ENCODE peak calls at places on chromosomes 3 and 15, in ten cellular contexts. One of them, this sample, is unnamed.

GRCh38 chr3:185337231-185337816 is 25.6 kb upstream of the MAP3K13 start:
- DNase-seq in tibial artery: no peak
- DNase-seq in GM23248: no peak
- DNase-seq in HL-60: no peak
- DNase-seq in lung: no peak
- DNase-seq in epithelial cell of prostate: peak
- DNase-seq in spleen: no peak
- DNase-seq in uterus: no peak
- DNase-seq in cardiac muscle cell: no peak
- DNase-seq in right atrium auricular region: no peak
- DNase-seq in this sample: no peak

GRCh38 chr15:78201281-78202190 is 32.8 kb downstream of the ACSBG1 start:
- DNase-seq in tibial artery: no peak
- DNase-seq in GM23248: no peak
- DNase-seq in HL-60: no peak
- DNase-seq in lung: peak
- DNase-seq in epithelial cell of prostate: no peak
- DNase-seq in spleen: no peak
- DNase-seq in uterus: no peak
- DNase-seq in cardiac muscle cell: no peak
- DNase-seq in right atrium auricular region: no peak
- DNase-seq in this sample: no peak

GRCh38 chr15:89479173-89479572 is 17.2 kb downstream of the RHCG start:
- DNase-seq in tibial artery: no peak
- DNase-seq in GM23248: no peak
- DNase-seq in HL-60: no peak
- DNase-seq in lung: no peak
- DNase-seq in epithelial cell of prostate: no peak
- DNase-seq in spleen: no peak
- DNase-seq in uterus: no peak
- DNase-seq in cardiac muscle cell: no peak
- DNase-seq in right atrium auricular region: no peak
- DNase-seq in this sample: no peak

GRCh38 chr3:169863458-169863899 is 6.3 kb downstream of the LRRC31 start:
- DNase-seq in tibial artery: peak
- DNase-seq in GM23248: peak
- DNase-seq in HL-60: peak
- DNase-seq in lung: peak
- DNase-seq in epithelial cell of prostate: peak
- DNase-seq in spleen: no peak
- DNase-seq in uterus: peak
- DNase-seq in cardiac muscle cell: peak
- DNase-seq in right atrium auricular region: peak
- DNase-seq in this sample: peak

GRCh38 chr3:11610044-11610671 is 33.6 kb downstream of the VGLL4 start:
- DNase-seq in tibial artery: no peak
- DNase-seq in GM23248: no peak
- DNase-seq in HL-60: no peak
- DNase-seq in lung: no peak
- DNase-seq in epithelial cell of prostate: no peak
- DNase-seq in spleen: no peak
- DNase-seq in uterus: no peak
- DNase-seq in cardiac muscle cell: peak
- DNase-seq in right atrium auricular region: peak
- DNase-seq in this sample: peak

GRCh38 chr15:88794001-88794400 is 9.2 kb upstream of the ACAN start:
- DNase-seq in tibial artery: no peak
- DNase-seq in GM23248: no peak
- DNase-seq in HL-60: no peak
- DNase-seq in lung: no peak
- DNase-seq in epithelial cell of prostate: no peak
- DNase-seq in spleen: no peak
- DNase-seq in uterus: no peak
- DNase-seq in cardiac muscle cell: no peak
- DNase-seq in right atrium auricular region: no peak
- DNase-seq in this sample: no peak

GRCh38 chr15:33960160-33960559 is 8.1 kb upstream of the CHRM5 start:
- DNase-seq in tibial artery: no peak
- DNase-seq in GM23248: no peak
- DNase-seq in HL-60: no peak
- DNase-seq in lung: no peak
- DNase-seq in epithelial cell of prostate: no peak
- DNase-seq in spleen: no peak
- DNase-seq in uterus: no peak
- DNase-seq in cardiac muscle cell: peak
- DNase-seq in right atrium auricular region: no peak
- DNase-seq in this sample: no peak

GRCh38 chr15:74497584-74497983 is 36.6 kb upstream of the UBL7 start:
- DNase-seq in tibial artery: no peak
- DNase-seq in GM23248: no peak
- DNase-seq in HL-60: no peak
- DNase-seq in lung: no peak
- DNase-seq in epithelial cell of prostate: peak
- DNase-seq in spleen: no peak
- DNase-seq in uterus: no peak
- DNase-seq in cardiac muscle cell: no peak
- DNase-seq in right atrium auricular region: no peak
- DNase-seq in this sample: no peak

DNA sequence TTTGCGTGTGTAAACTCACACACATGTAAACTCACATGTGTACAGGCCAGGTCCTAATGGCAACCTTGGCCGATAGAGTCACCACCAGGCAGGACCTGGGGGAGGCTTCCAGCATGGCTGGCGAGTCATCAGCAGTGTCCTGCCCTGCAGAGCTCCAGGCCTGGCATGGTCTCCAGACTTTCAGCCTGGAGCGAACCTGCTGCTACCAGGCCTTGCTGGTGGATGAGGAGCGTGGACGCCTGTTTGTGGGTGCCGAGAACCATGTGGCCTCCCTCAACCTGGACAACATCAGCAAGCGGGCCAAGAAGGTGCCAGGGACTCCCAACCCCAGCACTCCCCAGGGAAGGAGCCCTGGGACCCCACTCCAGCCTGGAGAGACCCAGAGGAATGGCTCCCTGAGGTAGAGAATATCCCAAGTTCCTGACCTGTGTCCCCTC is 1.0 kb downstream of the SEMA3B start:
- DNase-seq in tibial artery: no peak
- DNase-seq in GM23248: peak
- DNase-seq in HL-60: no peak
- DNase-seq in lung: no peak
- DNase-seq in epithelial cell of prostate: no peak
- DNase-seq in spleen: no peak
- DNase-seq in uterus: peak
- DNase-seq in cardiac muscle cell: no peak
- DNase-seq in right atrium auricular region: no peak
- DNase-seq in this sample: no peak
- H3K27ac ChIP-seq in tibial artery: peak
- H3K27ac ChIP-seq in GM23248: no peak
- H3K27ac ChIP-seq in HL-60: no peak
- H3K27ac ChIP-seq in lung: peak
- H3K27ac ChIP-seq in epithelial cell of prostate: peak
- H3K27ac ChIP-seq in spleen: peak
- H3K27ac ChIP-seq in uterus: peak
- H3K27ac ChIP-seq in cardiac muscle cell: no peak
- H3K27ac ChIP-seq in right atrium auricular region: peak
- H3K27ac ChIP-seq in this sample: peak

GRCh38 chr3:141373232-141373631 is 4.9 kb downstream of the ZBTB38 start:
- DNase-seq in tibial artery: no peak
- DNase-seq in GM23248: no peak
- DNase-seq in HL-60: no peak
- DNase-seq in lung: no peak
- DNase-seq in epithelial cell of prostate: no peak
- DNase-seq in spleen: no peak
- DNase-seq in uterus: no peak
- DNase-seq in cardiac muscle cell: no peak
- DNase-seq in right atrium auricular region: no peak
- DNase-seq in this sample: no peak

GRCh38 chr3:141373768-141374526 is 5.6 kb downstream of the ZBTB38 start:
- DNase-seq in tibial artery: no peak
- DNase-seq in GM23248: peak
- DNase-seq in HL-60: no peak
- DNase-seq in lung: no peak
- DNase-seq in epithelial cell of prostate: no peak
- DNase-seq in spleen: no peak
- DNase-seq in uterus: no peak
- DNase-seq in cardiac muscle cell: no peak
- DNase-seq in right atrium auricular region: no peak
- DNase-seq in this sample: no peak

GRCh38 chr3:141370065-141370533 is 1.8 kb downstream of the ZBTB38 start:
- DNase-seq in tibial artery: peak
- DNase-seq in GM23248: peak
- DNase-seq in HL-60: peak
- DNase-seq in lung: peak
- DNase-seq in epithelial cell of prostate: peak
- DNase-seq in spleen: no peak
- DNase-seq in uterus: peak
- DNase-seq in cardiac muscle cell: peak
- DNase-seq in right atrium auricular region: peak
- DNase-seq in this sample: no peak

GRCh38 chr3:141372656-141373055 is 4.4 kb downstream of the ZBTB38 start:
- DNase-seq in tibial artery: no peak
- DNase-seq in GM23248: no peak
- DNase-seq in HL-60: no peak
- DNase-seq in lung: no peak
- DNase-seq in epithelial cell of prostate: no peak
- DNase-seq in spleen: no peak
- DNase-seq in uterus: no peak
- DNase-seq in cardiac muscle cell: no peak
- DNase-seq in right atrium auricular region: no peak
- DNase-seq in this sample: no peak

GRCh38 chr3:141371882-141372281 is 3.6 kb downstream of the ZBTB38 start:
- DNase-seq in tibial artery: no peak
- DNase-seq in GM23248: no peak
- DNase-seq in HL-60: no peak
- DNase-seq in lung: no peak
- DNase-seq in epithelial cell of prostate: no peak
- DNase-seq in spleen: no peak
- DNase-seq in uterus: no peak
- DNase-seq in cardiac muscle cell: no peak
- DNase-seq in right atrium auricular region: no peak
- DNase-seq in this sample: no peak
- H3K27ac ChIP-seq in tibial artery: no peak
- H3K27ac ChIP-seq in GM23248: no peak
- H3K27ac ChIP-seq in HL-60: no peak
- H3K27ac ChIP-seq in lung: no peak
- H3K27ac ChIP-seq in epithelial cell of prostate: no peak
- H3K27ac ChIP-seq in spleen: no peak
- H3K27ac ChIP-seq in uterus: no peak
- H3K27ac ChIP-seq in cardiac muscle cell: no peak
- H3K27ac ChIP-seq in right atrium auricular region: no peak
- H3K27ac ChIP-seq in this sample: no peak

GRCh38 chr3:42367903-42368302 is 42.5 kb downstream of the LYZL4 start:
- DNase-seq in tibial artery: no peak
- DNase-seq in GM23248: no peak
- DNase-seq in HL-60: no peak
- DNase-seq in lung: no peak
- DNase-seq in epithelial cell of prostate: no peak
- DNase-seq in spleen: no peak
- DNase-seq in uterus: no peak
- DNase-seq in cardiac muscle cell: no peak
- DNase-seq in right atrium auricular region: no peak
- DNase-seq in this sample: no peak

GRCh38 chr3:42366550-42366949 is 43.9 kb downstream of the LYZL4 start:
- DNase-seq in tibial artery: no peak
- DNase-seq in GM23248: no peak
- DNase-seq in HL-60: no peak
- DNase-seq in lung: no peak
- DNase-seq in epithelial cell of prostate: no peak
- DNase-seq in spleen: no peak
- DNase-seq in uterus: no peak
- DNase-seq in cardiac muscle cell: no peak
- DNase-seq in right atrium auricular region: no peak
- DNase-seq in this sample: no peak

GRCh38 chr3:42371776-42372175 is 38.6 kb downstream of the LYZL4 start:
- DNase-seq in tibial artery: no peak
- DNase-seq in GM23248: no peak
- DNase-seq in HL-60: no peak
- DNase-seq in lung: no peak
- DNase-seq in epithelial cell of prostate: no peak
- DNase-seq in spleen: no peak
- DNase-seq in uterus: no peak
- DNase-seq in cardiac muscle cell: no peak
- DNase-seq in right atrium auricular region: no peak
- DNase-seq in this sample: no peak

GRCh38 chr3:42369832-42370231 is 40.6 kb downstream of the LYZL4 start:
- DNase-seq in tibial artery: no peak
- DNase-seq in GM23248: no peak
- DNase-seq in HL-60: no peak
- DNase-seq in lung: no peak
- DNase-seq in epithelial cell of prostate: no peak
- DNase-seq in spleen: no peak
- DNase-seq in uterus: no peak
- DNase-seq in cardiac muscle cell: no peak
- DNase-seq in right atrium auricular region: no peak
- DNase-seq in this sample: no peak

DNA sequence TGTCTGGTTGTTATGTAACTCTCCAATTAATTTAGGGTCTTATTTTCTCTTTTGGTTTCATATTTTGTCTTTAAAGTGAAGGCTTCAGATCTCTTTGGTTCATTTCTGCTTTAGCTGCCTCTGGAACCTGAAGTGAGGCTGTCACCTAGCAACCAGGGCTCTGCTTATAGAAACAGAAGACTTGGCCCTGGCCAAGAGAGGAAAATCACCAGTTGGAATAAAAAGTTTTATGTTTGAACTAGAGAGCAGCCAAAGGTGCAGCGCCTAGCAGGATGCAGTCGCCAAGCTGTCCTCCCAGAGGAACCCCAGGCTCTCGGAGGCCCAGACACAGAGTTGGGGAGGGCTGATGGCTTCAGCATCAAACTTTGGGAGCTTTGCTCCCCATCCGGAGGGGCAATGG is 41.1 kb downstream of the LYZL4 start:
- DNase-seq in tibial artery: no peak
- DNase-seq in GM23248: peak
- DNase-seq in HL-60: no peak
- DNase-seq in lung: no peak
- DNase-seq in epithelial cell of prostate: no peak
- DNase-seq in spleen: no peak
- DNase-seq in uterus: peak
- DNase-seq in cardiac muscle cell: no peak
- DNase-seq in right atrium auricular region: no peak
- DNase-seq in this sample: no peak
- H3K27ac ChIP-seq in tibial artery: no peak
- H3K27ac ChIP-seq in GM23248: no peak
- H3K27ac ChIP-seq in HL-60: no peak
- H3K27ac ChIP-seq in lung: no peak
- H3K27ac ChIP-seq in epithelial cell of prostate: no peak
- H3K27ac ChIP-seq in spleen: no peak
- H3K27ac ChIP-seq in uterus: no peak
- H3K27ac ChIP-seq in cardiac muscle cell: no peak
- H3K27ac ChIP-seq in right atrium auricular region: no peak
- H3K27ac ChIP-seq in this sample: no peak

GRCh38 chr15:85062560-85062959 is 80.9 kb downstream of the PDE8A start:
- DNase-seq in tibial artery: no peak
- DNase-seq in GM23248: no peak
- DNase-seq in HL-60: no peak
- DNase-seq in lung: no peak
- DNase-seq in epithelial cell of prostate: no peak
- DNase-seq in spleen: no peak
- DNase-seq in uterus: no peak
- DNase-seq in cardiac muscle cell: no peak
- DNase-seq in right atrium auricular region: no peak
- DNase-seq in this sample: no peak

GRCh38 chr15:85063522-85063921 is 81.9 kb downstream of the PDE8A start:
- DNase-seq in tibial artery: no peak
- DNase-seq in GM23248: peak
- DNase-seq in HL-60: no peak
- DNase-seq in lung: no peak
- DNase-seq in epithelial cell of prostate: no peak
- DNase-seq in spleen: no peak
- DNase-seq in uterus: no peak
- DNase-seq in cardiac muscle cell: no peak
- DNase-seq in right atrium auricular region: no peak
- DNase-seq in this sample: no peak

GRCh38 chr15:85064710-85065109 is 83.1 kb downstream of the PDE8A start:
- DNase-seq in tibial artery: no peak
- DNase-seq in GM23248: no peak
- DNase-seq in HL-60: no peak
- DNase-seq in lung: no peak
- DNase-seq in epithelial cell of prostate: no peak
- DNase-seq in spleen: no peak
- DNase-seq in uterus: no peak
- DNase-seq in cardiac muscle cell: no peak
- DNase-seq in right atrium auricular region: no peak
- DNase-seq in this sample: no peak

GRCh38 chr15:85059734-85060133 is 78.1 kb downstream of the PDE8A start:
- DNase-seq in tibial artery: no peak
- DNase-seq in GM23248: no peak
- DNase-seq in HL-60: no peak
- DNase-seq in lung: no peak
- DNase-seq in epithelial cell of prostate: no peak
- DNase-seq in spleen: no peak
- DNase-seq in uterus: no peak
- DNase-seq in cardiac muscle cell: no peak
- DNase-seq in right atrium auricular region: no peak
- DNase-seq in this sample: no peak

GRCh38 chr15:85063088-85063487 is 81.4 kb downstream of the PDE8A start:
- DNase-seq in tibial artery: no peak
- DNase-seq in GM23248: peak
- DNase-seq in HL-60: no peak
- DNase-seq in lung: no peak
- DNase-seq in epithelial cell of prostate: no peak
- DNase-seq in spleen: no peak
- DNase-seq in uterus: no peak
- DNase-seq in cardiac muscle cell: no peak
- DNase-seq in right atrium auricular region: no peak
- DNase-seq in this sample: no peak
- H3K27ac ChIP-seq in tibial artery: no peak
- H3K27ac ChIP-seq in GM23248: no peak
- H3K27ac ChIP-seq in HL-60: no peak
- H3K27ac ChIP-seq in lung: no peak
- H3K27ac ChIP-seq in epithelial cell of prostate: no peak
- H3K27ac ChIP-seq in spleen: no peak
- H3K27ac ChIP-seq in uterus: no peak
- H3K27ac ChIP-seq in cardiac muscle cell: no peak
- H3K27ac ChIP-seq in right atrium auricular region: no peak
- H3K27ac ChIP-seq in this sample: no peak

This sample was measured in psoas muscle.